ENCODE peak calls at places on chromosome 16, in seven cellular contexts. B is progenitor cell of endocrine pancreas, V is mesothelial cell of epicardium, T is A549, U is Calu3, E is cardiac muscle cell, Z is prostate gland. D is an unnamed sample.

GRCh38 chr16:27980076-27980775 is 83.3 kb downstream of the GSG1L start:
- DNase-seq in B (no peak), V (no peak), T (no peak), U (no peak), E (no peak), Z (no peak), D (no peak)

GRCh38 chr16:16191493-16192167 is 31.7 kb downstream of the ABCC6 start:
- DNase-seq in B (no peak), V (no peak), T (no peak), U (no peak), E (no peak), Z (no peak), D (no peak)

GRCh38 chr16:17362946-17363345 is 107.8 kb downstream of the XYLT1 start:
- DNase-seq in B (no peak), V (no peak), T (no peak), U (no peak), E (no peak), Z (no peak), D (no peak)

GRCh38 chr16:75296606-75297005 is 45.2 kb upstream of the BCAR1 start:
- DNase-seq in B (no peak), V (no peak), T (no peak), U (no peak), E (no peak), Z (no peak), D (no peak)

GRCh38 chr16:83899272-83899897 is 470 bp downstream of the MLYCD start:
- DNase-seq in B (peak; percentile 26), V (no peak), T (peak; percentile 31), U (peak; percentile 50), E (peak; percentile 78), Z (no peak), D (no peak)

GRCh38 chr16:84569382-84569987 is 48.4 kb downstream of the COTL1 start:
- DNase-seq in B (no peak), V (no peak), T (no peak), U (peak; percentile 69), E (no peak), Z (no peak), D (no peak)

GRCh38 chr16:14211856-14212543 is 140.9 kb downstream of the MRTFB start:
- DNase-seq in B (no peak), V (no peak), T (no peak), U (no peak), E (no peak), Z (no peak), D (no peak)

GRCh38 chr16:75286996-75287395 is 35.6 kb upstream of the BCAR1 start:
- DNase-seq in B (no peak), V (no peak), T (no peak), U (no peak), E (no peak), Z (no peak), D (no peak)

GRCh38 chr16:26521626-26522025 is 545.1 kb upstream of the C16orf82 start:
- DNase-seq in B (no peak), V (no peak), T (no peak), U (no peak), E (no peak), Z (no peak), D (no peak)

GRCh38 chr16:1494129-1494640 is 1.0 kb downstream of the TELO2 start:
- DNase-seq in B (no peak), V (no peak), T (peak; percentile 69), U (no peak), E (peak; percentile 47), Z (peak; percentile 61), D (no peak)

GRCh38 chr16:25501530-25502255 is 190.1 kb upstream of the HS3ST4 start:
- DNase-seq in B (no peak), V (no peak), T (no peak), U (no peak), E (peak; percentile 44), Z (no peak), D (no peak)

GRCh38 chr16:1491327-1491726 is 1.8 kb upstream of the TELO2 start:
- DNase-seq in B (no peak), V (no peak), T (no peak), U (no peak), E (no peak), Z (no peak), D (no peak)

GRCh38 chr16:10827691-10828341 is 9.2 kb upstream of the TVP23A start:
- DNase-seq in B (no peak), V (no peak), T (no peak), U (no peak), E (no peak), Z (peak; percentile 56), D (no peak)

GRCh38 chr16:56319391-56319790 is 106.0 kb downstream of the AMFR start:
- DNase-seq in B (no peak), V (no peak), T (no peak), U (no peak), E (no peak), Z (no peak), D (no peak)

GRCh38 chr16:49495151-49495566 is 121.6 kb downstream of the C16orf78 start:
- DNase-seq in B (no peak), V (no peak), T (no peak), U (no peak), E (no peak), Z (no peak), D (no peak)

GRCh38 chr16:87653234-87653633 is 50.9 kb downstream of the JPH3 start:
- DNase-seq in B (no peak), V (no peak), T (peak; percentile 60), U (peak; percentile 44), E (peak; percentile 39), Z (no peak), D (no peak)
- TF ChIP-seq CTCF in B (peak; percentile 62), V (peak; percentile 72), T (peak; percentile 18), U (peak; percentile 80), E (peak; percentile 48), Z (no peak), D (no peak)

GRCh38 chr16:8797364-8798173 is at the start of the genes PMM2 and TMEM186:
- DNase-seq in B (peak; percentile 87), V (peak; percentile 85), T (peak; percentile 98), U (peak; percentile 98), E (peak; percentile 98), Z (peak; percentile 98), D (peak; percentile 79)
- TF ChIP-seq CTCF in B (no peak), V (no peak), T (no peak), U (no peak), E (no peak), Z (peak; percentile 37), D (peak; percentile 7)

GRCh38 chr16:88535181-88535856 is 34.9 kb upstream of the ZC3H18 start:
- DNase-seq in B (no peak), V (no peak), T (no peak), U (no peak), E (no peak), Z (no peak), D (no peak)

GRCh38 chr16:88533945-88534641 is 36.1 kb upstream of the ZC3H18 start:
- DNase-seq in B (peak; percentile 15), V (peak; percentile 72), T (peak; percentile 76), U (no peak), E (peak; percentile 82), Z (peak; percentile 65), D (no peak)

GRCh38 chr16:88535857-88536222 is 34.4 kb upstream of the ZC3H18 start:
- DNase-seq in B (no peak), V (no peak), T (no peak), U (no peak), E (no peak), Z (no peak), D (no peak)

GRCh38 chr16:88533381-88533831 is 36.8 kb upstream of the ZC3H18 start:
- DNase-seq in B (peak; percentile 8), V (no peak), T (no peak), U (no peak), E (no peak), Z (no peak), D (no peak)

DNA sequence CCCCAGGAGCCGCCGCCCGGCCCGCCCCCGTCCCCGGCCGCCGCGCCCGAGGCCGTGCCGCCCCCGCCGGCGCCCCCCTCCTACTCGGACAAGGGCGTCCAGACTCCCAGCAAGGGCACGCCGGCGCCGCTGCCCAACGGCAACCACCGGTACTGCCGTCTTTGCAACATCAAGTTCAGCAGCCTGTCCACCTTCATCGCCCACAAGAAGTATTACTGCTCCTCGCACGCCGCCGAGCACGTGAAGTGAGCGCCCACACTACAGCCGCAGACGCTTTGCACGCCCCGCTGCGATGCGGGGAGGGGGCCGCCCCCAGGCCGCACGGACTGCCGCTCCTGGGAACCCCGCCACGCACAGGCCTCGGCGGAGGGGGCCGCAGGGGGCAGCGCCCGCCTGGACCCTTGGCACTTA is 35.5 kb upstream of the ZC3H18 start:
- DNase-seq in B (peak; percentile 10), V (no peak), T (peak; percentile 71), U (no peak), E (peak; percentile 58), Z (no peak), D (no peak)
- TF ChIP-seq CTCF in B (no peak), V (no peak), T (peak; percentile 0), U (no peak), E (no peak), Z (no peak), D (no peak)

GRCh38 chr16:59410451-59410850 is 676.3 kb upstream of the GOT2 start:
- DNase-seq in B (no peak), V (no peak), T (no peak), U (no peak), E (no peak), Z (no peak), D (no peak)

DNA sequence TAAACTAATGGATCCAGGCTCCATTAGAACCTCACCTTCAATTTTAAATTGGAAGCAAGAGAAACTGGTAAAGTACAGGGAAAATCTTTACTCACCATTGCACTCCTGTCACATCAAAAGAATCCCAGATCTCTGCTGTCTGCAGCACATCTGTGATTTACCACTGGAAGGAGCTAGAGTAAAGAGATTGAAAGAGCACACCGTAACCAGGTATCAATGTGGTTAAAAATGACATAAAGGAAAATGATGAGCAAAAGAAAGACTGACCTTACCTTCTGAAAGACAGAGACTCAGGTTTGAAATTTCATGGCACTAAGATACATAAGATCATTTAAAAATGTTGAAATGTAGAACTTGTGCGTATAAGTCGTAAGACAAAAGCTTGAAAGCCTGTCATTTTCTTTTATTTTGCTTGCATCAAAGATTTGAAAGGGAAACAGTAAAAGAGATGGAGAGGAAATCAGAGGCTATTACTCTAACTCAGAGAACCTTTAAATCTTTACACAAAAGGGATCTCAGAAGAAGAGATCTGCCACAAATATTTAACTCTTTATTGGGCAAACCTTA is 678.2 kb upstream of the GOT2 start:
- DNase-seq in B (no peak), V (no peak), T (peak; percentile 15), U (no peak), E (peak; percentile 63), Z (no peak), D (no peak)
- TF ChIP-seq CTCF in B (peak; percentile 62), V (no peak), T (peak; percentile 69), U (no peak), E (no peak), Z (no peak), D (no peak)

GRCh38 chr16:70380919-70381603 is 34.4 kb downstream of the DDX19A start:
- DNase-seq in B (peak; percentile 92), V (peak; percentile 88), T (peak; percentile 92), U (peak; percentile 98), E (peak; percentile 99), Z (peak; percentile 97), D (peak; percentile 81)
- TF ChIP-seq CTCF in B (peak; percentile 53), V (no peak), T (peak; percentile 40), U (peak; percentile 50), E (peak; percentile 38), Z (no peak), D (no peak)